ENCODE peak calls at places on chromosomes 7 and 10, in ten cellular contexts. D is stimulated activated CD8-positive, alpha-beta memory T cell treated with anti-CD3 and anti-CD28 coated beads, Interleukin-7, amount 100 ng/mL, for 24 hours; H is Right ventricle myocardium superior; W is ascending aorta; X is OCI-LY7; Q is GM12891; K is NAMALWA; N is cardiac septum; Y is germinal center; I is substantia nigra. F is an unnamed sample.

GRCh38 chr10:60089095-60089494 is 182.7 kb upstream of the CCDC6 start:
- DNase-seq in Y (no peak), D (no peak), Q (no peak), K (no peak), W (no peak), H (no peak), I (no peak), X (no peak), N (no peak), F (no peak)

GRCh38 chr10:123958221-123958620 is 66.6 kb upstream of the CPXM2 start:
- DNase-seq in N (no peak), W (no peak), H (no peak), D (no peak), I (no peak), Q (no peak), Y (no peak), K (no peak), X (no peak), F (no peak)

GRCh38 chr7:39199951-39200350 is 222.2 kb downstream of the POU6F2 start:
- DNase-seq in W (no peak), H (no peak), I (no peak), K (no peak), Y (no peak), Q (no peak), X (no peak), D (no peak), N (no peak), F (no peak)

GRCh38 chr10:27696466-27696865 is 49.2 kb downstream of the MKX start:
- DNase-seq in D (no peak), W (no peak), I (no peak), X (no peak), N (no peak), H (no peak), K (no peak), Q (no peak), Y (no peak), F (no peak)

GRCh38 chr10:58424176-58424575 is 39.0 kb downstream of the TFAM start:
- DNase-seq in D (no peak), Q (no peak), K (no peak), I (no peak), W (no peak), X (no peak), N (no peak), H (no peak), Y (no peak), F (no peak)

GRCh38 chr10:81031774-81032173 is 494.1 kb downstream of the SH2D4B start:
- DNase-seq in Q (no peak), H (no peak), N (no peak), K (no peak), Y (no peak), D (no peak), I (no peak), X (no peak), W (no peak), F (no peak)

GRCh38 chr10:90930070-90930837 is 9.4 kb upstream of the ANKRD1 start:
- DNase-seq in H (peak; percentile 45), W (no peak), Y (no peak), D (no peak), N (no peak), I (no peak), X (no peak), K (no peak), Q (no peak), F (no peak)

GRCh38 chr10:82089327-82089726 is 214.3 kb downstream of the NRG3 start:
- DNase-seq in D (no peak), N (no peak), I (no peak), Y (no peak), H (no peak), X (no peak), K (no peak), W (no peak), Q (no peak), F (peak; percentile 5)

GRCh38 chr10:12483996-12484944 is 134.9 kb downstream of the CAMK1D start:
- DNase-seq in H (no peak), K (no peak), Y (peak; percentile 9), Q (no peak), N (no peak), X (no peak), D (no peak), W (no peak), I (no peak), F (no peak)

GRCh38 chr10:77710759-77711682 is 73.4 kb upstream of the KCNMA1 start:
- DNase-seq in Q (peak; percentile 76), D (peak; percentile 59), N (peak; percentile 88), K (peak; percentile 27), Y (peak; percentile 81), H (peak; percentile 89), X (peak; percentile 19), I (peak; percentile 33), W (peak; percentile 84), F (peak; percentile 96)

GRCh38 chr7:50667338-50667737 is 102.1 kb upstream of the DDC start:
- DNase-seq in X (no peak), K (no peak), Q (no peak), Y (no peak), N (no peak), W (no peak), I (no peak), D (no peak), H (peak; percentile 67), F (no peak)

F was measured in neural crest cell.